ENCODE peak calls at places on chromosome 18, in four cellular contexts. X is dorsolateral prefrontal cortex, Q is transverse colon, R is esophagus squamous epithelium. D is an unnamed sample.

GRCh38 chr18:7921938-7922587 is 354.9 kb downstream of the PTPRM start:
- DNase-seq in Q (no peak), X (no peak), R (no peak), D (peak)

GRCh38 chr18:76765649-76766048 is 56.7 kb upstream of the ZNF236 start:
- DNase-seq in R (no peak), X (no peak), Q (no peak), D (peak)

GRCh38 chr18:65749881-65750280 is 931 bp upstream of the CDH7 start:
- DNase-seq in X (no peak), R (no peak), Q (no peak), D (no peak)

GRCh38 chr18:48662021-48662661 is 123.3 kb downstream of the CTIF start:
- DNase-seq in Q (no peak), X (no peak), R (no peak), D (no peak)

GRCh38 chr18:12420831-12421421 is 13.2 kb downstream of the PRELID3A start:
- DNase-seq in Q (no peak), X (no peak), R (no peak), D (no peak)

GRCh38 chr18:40168026-40168425 is 1787.0 kb upstream of the PIK3C3 start:
- DNase-seq in R (no peak), Q (no peak), X (no peak), D (no peak)

GRCh38 chr18:22172594-22173049 is 3.2 kb downstream of the GATA6 start:
- DNase-seq in R (no peak), X (no peak), Q (no peak), D (no peak)

GRCh38 chr18:49934457-49934856 is 121.1 kb upstream of the ACAA2 start:
- DNase-seq in Q (no peak), X (no peak), R (no peak), D (no peak)

GRCh38 chr18:57048859-57049258 is 98.0 kb upstream of the BOD1L2 start:
- DNase-seq in Q (no peak), R (no peak), X (no peak), D (no peak)

GRCh38 chr18:159037-159652 is 788 bp downstream of the USP14 start:
- DNase-seq in R (no peak), X (no peak), Q (no peak), D (no peak)

GRCh38 chr18:46408334-46408987 is 248.6 kb downstream of the LOXHD1 start:
- DNase-seq in R (no peak), Q (no peak), X (no peak), D (no peak)

GRCh38 chr18:70468861-70469570 is 180.2 kb downstream of the SOCS6 start:
- DNase-seq in R (no peak), X (peak), Q (no peak), D (no peak)

GRCh38 chr18:70462078-70462439 is 173.2 kb downstream of the SOCS6 start:
- DNase-seq in Q (no peak), X (no peak), R (no peak), D (no peak)

GRCh38 chr18:70461323-70462077 is 172.7 kb downstream of the SOCS6 start:
- DNase-seq in R (no peak), X (no peak), Q (no peak), D (no peak)

GRCh38 chr18:70463085-70463484 is 174.2 kb downstream of the SOCS6 start:
- DNase-seq in Q (no peak), R (no peak), X (no peak), D (no peak)

DNA sequence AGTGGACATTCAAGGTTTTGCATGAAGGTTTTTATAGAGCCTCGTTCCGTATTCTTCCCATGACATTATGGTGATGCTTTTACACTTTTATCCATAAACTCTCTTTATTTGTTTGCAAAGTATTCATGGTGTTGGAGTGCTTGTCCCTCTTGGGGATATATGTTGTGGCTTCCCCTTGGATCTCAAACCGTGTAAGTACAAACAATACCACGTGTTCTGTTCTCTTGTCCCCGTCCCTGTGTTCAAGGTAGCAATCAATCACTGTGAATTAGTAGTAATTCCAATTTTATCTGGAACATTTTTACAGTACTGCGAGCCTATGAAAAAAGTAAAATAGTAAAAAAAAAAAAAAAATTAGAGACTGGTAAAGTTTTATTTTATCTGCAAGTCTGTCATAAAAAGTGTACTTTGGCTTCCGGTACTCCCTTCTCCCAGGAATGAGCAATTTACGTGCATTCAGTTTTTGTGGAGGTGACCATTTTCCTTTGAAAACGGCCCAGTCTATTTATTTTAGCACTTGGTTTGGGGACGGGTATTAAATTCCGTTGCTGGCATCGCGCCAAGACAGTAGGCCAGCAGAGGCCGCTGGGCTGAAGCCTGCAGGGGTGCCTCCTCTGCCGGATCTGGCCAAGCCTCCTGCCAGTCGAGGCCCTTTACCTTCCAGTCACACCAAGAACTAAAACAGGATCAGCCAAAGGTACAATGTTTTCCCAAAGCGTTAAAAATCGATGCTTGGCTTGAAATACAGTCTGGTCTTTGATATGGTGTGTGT is 175.7 kb downstream of the SOCS6 start:
- DNase-seq in X (peak), R (no peak), Q (peak), D (peak)
- H3K4me3 ChIP-seq in X (peak), R (no peak), Q (peak), D (peak)

GRCh38 chr18:54327818-54328217 is 29.8 kb downstream of the STARD6 start:
- DNase-seq in R (no peak), X (no peak), Q (no peak), D (no peak)

GRCh38 chr18:54329787-54330186 is 27.9 kb downstream of the STARD6 start:
- DNase-seq in X (no peak), Q (no peak), R (no peak), D (no peak)

GRCh38 chr18:54323561-54323960 is 34.1 kb downstream of the STARD6 start:
- DNase-seq in R (no peak), X (no peak), Q (no peak), D (no peak)

GRCh38 chr18:54323970-54324369 is 33.7 kb downstream of the STARD6 start:
- DNase-seq in R (no peak), Q (no peak), X (no peak), D (no peak)
- TF ChIP-seq CTCF in R (no peak), Q (no peak), X (no peak), D (no peak)

GRCh38 chr18:32730068-32730467 is 42.8 kb downstream of the KLHL14 start:
- DNase-seq in X (no peak), R (no peak), Q (no peak), D (no peak)
- H3K4me3 ChIP-seq in X (peak), R (peak), Q (peak), D (peak)

GRCh38 chr18:74654637-74655036 is 57.0 kb downstream of the ZNF407 start:
- DNase-seq in X (no peak), R (no peak), Q (no peak), D (peak)
- TF ChIP-seq CTCF in X (peak), R (peak), Q (no peak), D (no peak)